ENCODE peak calls at places on chromosomes 2 and 18, in seven cellular contexts. One of them, this sample, is unnamed.
A peak's percentile ranks its signal among the peaks of the same experiment; 100 is the strongest.

GRCh38 chr2:127185093-127185492 is 35.0 kb downstream of the CYP27C1 start:
- DNase-seq in T-helper 2 cell: no peak
- DNase-seq in activated CD8-positive, alpha-beta memory T cell treated with anti-CD3 and anti-CD28 coated beads for 24 hours: no peak
- DNase-seq in SHP77: peak; percentile 17
- DNase-seq in psoas muscle: no peak
- DNase-seq in posterior vena cava: peak; percentile 71
- DNase-seq in T-helper 1 cell: no peak
- DNase-seq in this sample: no peak

GRCh38 chr2:20573611-20574422 is 77.1 kb downstream of the HS1BP3 start:
- DNase-seq in T-helper 1 cell: no peak
- DNase-seq in T-helper 2 cell: no peak
- DNase-seq in psoas muscle: peak; percentile 43
- DNase-seq in SHP77: no peak
- DNase-seq in activated CD8-positive, alpha-beta memory T cell treated with anti-CD3 and anti-CD28 coated beads for 24 hours: no peak
- DNase-seq in posterior vena cava: no peak
- DNase-seq in this sample: no peak

GRCh38 chr2:70902067-70902442 is 33.6 kb upstream of the ATP6V1B1 start:
- DNase-seq in T-helper 2 cell: no peak
- DNase-seq in T-helper 1 cell: no peak
- DNase-seq in SHP77: no peak
- DNase-seq in activated CD8-positive, alpha-beta memory T cell treated with anti-CD3 and anti-CD28 coated beads for 24 hours: no peak
- DNase-seq in posterior vena cava: no peak
- DNase-seq in psoas muscle: no peak
- DNase-seq in this sample: no peak

GRCh38 chr2:174336403-174337336 is 1.9 kb downstream of the SP9 start:
- DNase-seq in SHP77: peak; percentile 76
- DNase-seq in T-helper 2 cell: no peak
- DNase-seq in posterior vena cava: no peak
- DNase-seq in T-helper 1 cell: peak; percentile 44
- DNase-seq in psoas muscle: peak; percentile 36
- DNase-seq in activated CD8-positive, alpha-beta memory T cell treated with anti-CD3 and anti-CD28 coated beads for 24 hours: peak; percentile 78
- DNase-seq in this sample: peak; percentile 66

GRCh38 chr2:184598313-184599053 is at the start of gene ZNF804A:
- DNase-seq in T-helper 2 cell: no peak
- DNase-seq in activated CD8-positive, alpha-beta memory T cell treated with anti-CD3 and anti-CD28 coated beads for 24 hours: peak; percentile 55
- DNase-seq in psoas muscle: peak; percentile 30
- DNase-seq in posterior vena cava: peak; percentile 86
- DNase-seq in T-helper 1 cell: no peak
- DNase-seq in SHP77: peak; percentile 82
- DNase-seq in this sample: peak; percentile 87

GRCh38 chr2:222306393-222307137 is 7.8 kb upstream of the PAX3 start:
- DNase-seq in T-helper 2 cell: no peak
- DNase-seq in psoas muscle: no peak
- DNase-seq in SHP77: no peak
- DNase-seq in activated CD8-positive, alpha-beta memory T cell treated with anti-CD3 and anti-CD28 coated beads for 24 hours: no peak
- DNase-seq in posterior vena cava: no peak
- DNase-seq in T-helper 1 cell: no peak
- DNase-seq in this sample: no peak

GRCh38 chr2:241530571-241530970 is 22.2 kb upstream of the STK25 start:
- DNase-seq in SHP77: no peak
- DNase-seq in psoas muscle: no peak
- DNase-seq in T-helper 2 cell: no peak
- DNase-seq in activated CD8-positive, alpha-beta memory T cell treated with anti-CD3 and anti-CD28 coated beads for 24 hours: no peak
- DNase-seq in T-helper 1 cell: no peak
- DNase-seq in posterior vena cava: no peak
- DNase-seq in this sample: peak; percentile 50

GRCh38 chr2:121049921-121050585 is 234.9 kb downstream of the TFCP2L1 start:
- DNase-seq in T-helper 1 cell: no peak
- DNase-seq in activated CD8-positive, alpha-beta memory T cell treated with anti-CD3 and anti-CD28 coated beads for 24 hours: no peak
- DNase-seq in psoas muscle: no peak
- DNase-seq in SHP77: no peak
- DNase-seq in T-helper 2 cell: no peak
- DNase-seq in posterior vena cava: peak; percentile 42
- DNase-seq in this sample: no peak

GRCh38 chr2:236120829-236121228 is 47.4 kb downstream of the GBX2 start:
- DNase-seq in SHP77: no peak
- DNase-seq in T-helper 2 cell: no peak
- DNase-seq in posterior vena cava: no peak
- DNase-seq in T-helper 1 cell: no peak
- DNase-seq in psoas muscle: no peak
- DNase-seq in activated CD8-positive, alpha-beta memory T cell treated with anti-CD3 and anti-CD28 coated beads for 24 hours: no peak
- DNase-seq in this sample: no peak

GRCh38 chr2:133270550-133270949 is 297.7 kb downstream of the NCKAP5 start:
- DNase-seq in psoas muscle: no peak
- DNase-seq in posterior vena cava: no peak
- DNase-seq in T-helper 1 cell: no peak
- DNase-seq in SHP77: no peak
- DNase-seq in activated CD8-positive, alpha-beta memory T cell treated with anti-CD3 and anti-CD28 coated beads for 24 hours: no peak
- DNase-seq in T-helper 2 cell: no peak
- DNase-seq in this sample: no peak

GRCh38 chr2:193556766-193557470 is 1362.2 kb upstream of the TMEFF2 start:
- DNase-seq in psoas muscle: no peak
- DNase-seq in T-helper 1 cell: no peak
- DNase-seq in posterior vena cava: no peak
- DNase-seq in T-helper 2 cell: no peak
- DNase-seq in SHP77: no peak
- DNase-seq in activated CD8-positive, alpha-beta memory T cell treated with anti-CD3 and anti-CD28 coated beads for 24 hours: no peak
- DNase-seq in this sample: no peak

GRCh38 chr18:32732165-32732564 is 40.7 kb downstream of the KLHL14 start:
- DNase-seq in activated CD8-positive, alpha-beta memory T cell treated with anti-CD3 and anti-CD28 coated beads for 24 hours: no peak
- DNase-seq in posterior vena cava: no peak
- DNase-seq in T-helper 1 cell: no peak
- DNase-seq in psoas muscle: no peak
- DNase-seq in T-helper 2 cell: no peak
- DNase-seq in SHP77: no peak
- DNase-seq in this sample: no peak

GRCh38 chr2:125581561-125581960 is 1074.4 kb upstream of the GYPC start:
- DNase-seq in SHP77: no peak
- DNase-seq in T-helper 1 cell: no peak
- DNase-seq in psoas muscle: no peak
- DNase-seq in T-helper 2 cell: no peak
- DNase-seq in posterior vena cava: no peak
- DNase-seq in activated CD8-positive, alpha-beta memory T cell treated with anti-CD3 and anti-CD28 coated beads for 24 hours: no peak
- DNase-seq in this sample: no peak

GRCh38 chr18:275486-275885 is 7.6 kb upstream of the THOC1 start:
- DNase-seq in posterior vena cava: no peak
- DNase-seq in T-helper 1 cell: no peak
- DNase-seq in activated CD8-positive, alpha-beta memory T cell treated with anti-CD3 and anti-CD28 coated beads for 24 hours: no peak
- DNase-seq in T-helper 2 cell: no peak
- DNase-seq in psoas muscle: no peak
- DNase-seq in SHP77: no peak
- DNase-seq in this sample: no peak

GRCh38 chr2:231123362-231123898 is 1.4 kb downstream of the HTR2B start:
- DNase-seq in T-helper 1 cell: no peak
- DNase-seq in activated CD8-positive, alpha-beta memory T cell treated with anti-CD3 and anti-CD28 coated beads for 24 hours: no peak
- DNase-seq in posterior vena cava: no peak
- DNase-seq in psoas muscle: no peak
- DNase-seq in SHP77: no peak
- DNase-seq in T-helper 2 cell: no peak
- DNase-seq in this sample: no peak

GRCh38 chr2:73301636-73302035 is 8.3 kb upstream of the EGR4 start:
- DNase-seq in T-helper 1 cell: no peak
- DNase-seq in psoas muscle: no peak
- DNase-seq in SHP77: no peak
- DNase-seq in activated CD8-positive, alpha-beta memory T cell treated with anti-CD3 and anti-CD28 coated beads for 24 hours: no peak
- DNase-seq in posterior vena cava: no peak
- DNase-seq in T-helper 2 cell: no peak
- DNase-seq in this sample: no peak

GRCh38 chr2:8999047-8999446 is 4.4 kb downstream of the MBOAT2 start:
- DNase-seq in T-helper 1 cell: no peak
- DNase-seq in T-helper 2 cell: no peak
- DNase-seq in posterior vena cava: no peak
- DNase-seq in psoas muscle: no peak
- DNase-seq in SHP77: peak; percentile 27
- DNase-seq in activated CD8-positive, alpha-beta memory T cell treated with anti-CD3 and anti-CD28 coated beads for 24 hours: no peak
- DNase-seq in this sample: no peak

GRCh38 chr2:212520340-212520739 is 18.3 kb downstream of the ERBB4 start:
- DNase-seq in psoas muscle: no peak
- DNase-seq in activated CD8-positive, alpha-beta memory T cell treated with anti-CD3 and anti-CD28 coated beads for 24 hours: no peak
- DNase-seq in SHP77: peak; percentile 18
- DNase-seq in posterior vena cava: no peak
- DNase-seq in T-helper 1 cell: no peak
- DNase-seq in T-helper 2 cell: no peak
- DNase-seq in this sample: no peak

GRCh38 chr18:2970762-2971659 is 41.9 kb downstream of the LPIN2 start:
- DNase-seq in posterior vena cava: no peak
- DNase-seq in SHP77: no peak
- DNase-seq in psoas muscle: no peak
- DNase-seq in T-helper 1 cell: peak; percentile 40
- DNase-seq in activated CD8-positive, alpha-beta memory T cell treated with anti-CD3 and anti-CD28 coated beads for 24 hours: no peak
- DNase-seq in T-helper 2 cell: no peak
- DNase-seq in this sample: no peak

GRCh38 chr2:212845941-212846340 is 305.5 kb downstream of the IKZF2 start:
- DNase-seq in posterior vena cava: no peak
- DNase-seq in SHP77: no peak
- DNase-seq in activated CD8-positive, alpha-beta memory T cell treated with anti-CD3 and anti-CD28 coated beads for 24 hours: no peak
- DNase-seq in psoas muscle: no peak
- DNase-seq in T-helper 1 cell: no peak
- DNase-seq in T-helper 2 cell: no peak
- DNase-seq in this sample: no peak

GRCh38 chr2:223041527-223042109 is 10.4 kb upstream of the KCNE4 start:
- DNase-seq in psoas muscle: peak; percentile 71
- DNase-seq in T-helper 2 cell: no peak
- DNase-seq in SHP77: peak; percentile 89
- DNase-seq in activated CD8-positive, alpha-beta memory T cell treated with anti-CD3 and anti-CD28 coated beads for 24 hours: no peak
- DNase-seq in posterior vena cava: peak; percentile 89
- DNase-seq in T-helper 1 cell: no peak
- DNase-seq in this sample: peak; percentile 80

GRCh38 chr2:129829577-129829976 is 149.9 kb upstream of the RAB6C start:
- DNase-seq in posterior vena cava: no peak
- DNase-seq in T-helper 2 cell: no peak
- DNase-seq in T-helper 1 cell: no peak
- DNase-seq in activated CD8-positive, alpha-beta memory T cell treated with anti-CD3 and anti-CD28 coated beads for 24 hours: no peak
- DNase-seq in SHP77: no peak
- DNase-seq in psoas muscle: no peak
- DNase-seq in this sample: no peak

GRCh38 chr18:28794459-28795245 is 617.7 kb upstream of the CDH2 start:
- DNase-seq in T-helper 1 cell: no peak
- DNase-seq in T-helper 2 cell: no peak
- DNase-seq in psoas muscle: no peak
- DNase-seq in posterior vena cava: no peak
- DNase-seq in SHP77: no peak
- DNase-seq in activated CD8-positive, alpha-beta memory T cell treated with anti-CD3 and anti-CD28 coated beads for 24 hours: no peak
- DNase-seq in this sample: no peak

GRCh38 chr18:8730080-8730827 is 24.9 kb downstream of the MTCL1 start:
- DNase-seq in psoas muscle: peak; percentile 49
- DNase-seq in activated CD8-positive, alpha-beta memory T cell treated with anti-CD3 and anti-CD28 coated beads for 24 hours: no peak
- DNase-seq in T-helper 1 cell: no peak
- DNase-seq in SHP77: no peak
- DNase-seq in posterior vena cava: peak; percentile 87
- DNase-seq in T-helper 2 cell: no peak
- DNase-seq in this sample: no peak

GRCh38 chr2:66488946-66489345 is 54.0 kb downstream of the MEIS1 start:
- DNase-seq in psoas muscle: no peak
- DNase-seq in SHP77: no peak
- DNase-seq in posterior vena cava: no peak
- DNase-seq in activated CD8-positive, alpha-beta memory T cell treated with anti-CD3 and anti-CD28 coated beads for 24 hours: no peak
- DNase-seq in T-helper 1 cell: no peak
- DNase-seq in T-helper 2 cell: no peak
- DNase-seq in this sample: no peak

GRCh38 chr2:14324308-14324707 is 308.2 kb upstream of the LRATD1 start:
- DNase-seq in SHP77: no peak
- DNase-seq in psoas muscle: no peak
- DNase-seq in T-helper 1 cell: no peak
- DNase-seq in T-helper 2 cell: no peak
- DNase-seq in posterior vena cava: no peak
- DNase-seq in activated CD8-positive, alpha-beta memory T cell treated with anti-CD3 and anti-CD28 coated beads for 24 hours: no peak
- DNase-seq in this sample: no peak

GRCh38 chr18:11095211-11095610 is 54.2 kb downstream of the PIEZO2 start:
- DNase-seq in posterior vena cava: no peak
- DNase-seq in psoas muscle: no peak
- DNase-seq in activated CD8-positive, alpha-beta memory T cell treated with anti-CD3 and anti-CD28 coated beads for 24 hours: no peak
- DNase-seq in SHP77: no peak
- DNase-seq in T-helper 2 cell: no peak
- DNase-seq in T-helper 1 cell: no peak
- DNase-seq in this sample: no peak

GRCh38 chr2:128309341-128310093 is 9.2 kb downstream of the HS6ST1 start:
- DNase-seq in T-helper 2 cell: peak; percentile 1
- DNase-seq in posterior vena cava: peak; percentile 79
- DNase-seq in activated CD8-positive, alpha-beta memory T cell treated with anti-CD3 and anti-CD28 coated beads for 24 hours: peak; percentile 46
- DNase-seq in T-helper 1 cell: no peak
- DNase-seq in psoas muscle: peak; percentile 80
- DNase-seq in SHP77: peak; percentile 96
- DNase-seq in this sample: peak; percentile 70